ENCODE peak calls at places on chromosomes 7 and 10, in eight cellular contexts. Q is coronary artery, Z is transverse colon, R is A673, B is endodermal cell, L is heart right ventricle, A is cardiac muscle cell, F is psoas muscle. K is an unnamed sample.
A peak's percentile ranks its signal among the peaks of the same experiment; 100 is the strongest.

GRCh38 chr7:106486331-106486730 is 174.6 kb downstream of the CCDC71L start:
- DNase-seq in Q (no peak), Z (no peak), R (no peak), B (no peak), L (no peak), A (peak; percentile 34), F (no peak), K (no peak)

GRCh38 chr7:135335628-135336139 is 102.0 kb downstream of the STRA8 start:
- DNase-seq in Q (peak; percentile 69), Z (peak; percentile 71), R (peak; percentile 72), B (peak; percentile 99), L (peak; percentile 32), A (peak; percentile 80), F (peak; percentile 27), K (no peak)

GRCh38 chr10:91380873-91381561 is 29.1 kb upstream of the HECTD2 start:
- DNase-seq in Q (no peak), Z (no peak), R (peak; percentile 75), B (no peak), L (peak; percentile 20), A (peak; percentile 35), F (no peak), K (no peak)

GRCh38 chr7:47153076-47153475 is 428.8 kb downstream of the TNS3 start:
- DNase-seq in Q (no peak), Z (no peak), R (peak; percentile 13), B (no peak), L (peak; percentile 62), A (peak; percentile 94), F (no peak), K (peak; percentile 33)

GRCh38 chr10:105950410-105950809 is 1214.1 kb downstream of the SORCS1 start:
- DNase-seq in Q (no peak), Z (peak; percentile 14), R (peak; percentile 81), B (peak; percentile 75), L (peak; percentile 39), A (peak; percentile 70), F (peak; percentile 19), K (peak; percentile 79)

GRCh38 chr7:13633857-13634256 is 355.6 kb downstream of the ETV1 start:
- DNase-seq in Q (no peak), Z (no peak), R (no peak), B (no peak), L (no peak), A (peak; percentile 30), F (no peak), K (no peak)

GRCh38 chr7:23539494-23539907 is 7.7 kb upstream of the TRA2A start:
- DNase-seq in Q (no peak), Z (no peak), R (no peak), B (no peak), L (no peak), A (no peak), F (no peak), K (no peak)

GRCh38 chr10:124693801-124694416 is 50.3 kb downstream of the FAM53B start:
- DNase-seq in Q (no peak), Z (no peak), R (no peak), B (no peak), L (no peak), A (no peak), F (no peak), K (no peak)

GRCh38 chr10:25531662-25532061 is 356.9 kb downstream of the GPR158 start:
- DNase-seq in Q (no peak), Z (no peak), R (no peak), B (no peak), L (no peak), A (no peak), F (no peak), K (no peak)

GRCh38 chr10:110946496-110946895 is 27.1 kb downstream of the SHOC2 start:
- DNase-seq in Q (no peak), Z (no peak), R (no peak), B (no peak), L (no peak), A (no peak), F (no peak), K (no peak)

GRCh38 chr10:91010952-91011351 is 90.1 kb upstream of the ANKRD1 start:
- DNase-seq in Q (no peak), Z (no peak), R (no peak), B (no peak), L (no peak), A (no peak), F (no peak), K (no peak)

GRCh38 chr7:123961731-123962130 is 36.7 kb downstream of the SPAM1 start:
- DNase-seq in Q (no peak), Z (no peak), R (peak; percentile 68), B (no peak), L (no peak), A (peak; percentile 37), F (no peak), K (no peak)

GRCh38 chr7:697259-697615 is 29.3 kb upstream of the DNAAF5 start:
- DNase-seq in Q (no peak), Z (no peak), R (no peak), B (peak; percentile 18), L (no peak), A (no peak), F (no peak), K (no peak)

GRCh38 chr7:13724631-13725566 is 264.6 kb downstream of the ETV1 start:
- DNase-seq in Q (no peak), Z (no peak), R (no peak), B (no peak), L (no peak), A (no peak), F (no peak), K (no peak)

GRCh38 chr7:38242814-38243213 is 30.6 kb downstream of the TARP start:
- DNase-seq in Q (no peak), Z (no peak), R (no peak), B (no peak), L (no peak), A (no peak), F (no peak), K (no peak)

GRCh38 chr7:121344497-121344896 is 15.7 kb downstream of the WNT16 start:
- DNase-seq in Q (no peak), Z (peak; percentile 54), R (no peak), B (no peak), L (no peak), A (no peak), F (no peak), K (no peak)

GRCh38 chr7:143002106-143002505 is 24.8 kb downstream of the OR9A2 start:
- DNase-seq in Q (no peak), Z (no peak), R (no peak), B (no peak), L (no peak), A (peak; percentile 55), F (no peak), K (no peak)
- TF ChIP-seq CTCF in Q (no peak), Z (no peak), R (peak; percentile 23), B (peak; percentile 81), L (no peak), A (peak; percentile 46), F (no peak), K (peak; percentile 14)

GRCh38 chr7:1919539-1920265 is 249.6 kb downstream of the ELFN1 start:
- DNase-seq in Q (no peak), Z (peak; percentile 33), R (no peak), B (no peak), L (peak; percentile 65), A (no peak), F (no peak), K (no peak)
- H3K27ac ChIP-seq in Q (no peak overlapping the region), Z (no peak overlapping the region), R (no peak overlapping the region), B (no peak overlapping the region), L (no peak overlapping the region), A (no peak overlapping the region), F (no peak overlapping the region), K (no peak overlapping the region)

GRCh38 chr10:22323538-22324305 is 2.8 kb downstream of the BMI1 start:
- DNase-seq in Q (no peak), Z (no peak), R (no peak), B (no peak), L (no peak), A (no peak), F (no peak), K (no peak)
- H3K4me3 ChIP-seq in Q (no peak overlapping the region), Z (no peak overlapping the region), R (peak overlapping the region; percentile 75), B (peak overlapping the region; percentile 80), L (no peak overlapping the region), A (no peak overlapping the region), F (peak overlapping the region; percentile 87), K (peak overlapping the region; percentile 86)

GRCh38 chr7:152341039-152341913 is 94.5 kb downstream of the KMT2C start:
- DNase-seq in Q (no peak), Z (no peak), R (peak; percentile 41), B (peak; percentile 51), L (peak; percentile 24), A (peak; percentile 71), F (no peak), K (no peak)

GRCh38 chr7:152338553-152338952 is 97.2 kb downstream of the KMT2C start:
- DNase-seq in Q (no peak), Z (no peak), R (no peak), B (no peak), L (no peak), A (peak; percentile 30), F (no peak), K (no peak)

GRCh38 chr7:152335900-152336571 is 99.8 kb downstream of the KMT2C start:
- DNase-seq in Q (no peak), Z (no peak), R (no peak), B (no peak), L (no peak), A (no peak), F (no peak), K (no peak)

GRCh38 chr7:152333134-152333533 is 102.7 kb downstream of the KMT2C start:
- DNase-seq in Q (no peak), Z (no peak), R (peak; percentile 17), B (no peak), L (no peak), A (peak; percentile 15), F (no peak), K (no peak)

GRCh38 chr7:152336754-152337368 is 98.9 kb downstream of the KMT2C start:
- DNase-seq in Q (no peak), Z (peak; percentile 10), R (peak; percentile 51), B (peak; percentile 61), L (peak; percentile 14), A (peak; percentile 37), F (no peak), K (no peak)
- TF ChIP-seq CTCF in Q (peak; percentile 25), Z (peak; percentile 60), R (peak; percentile 69), B (peak; percentile 75), L (peak; percentile 45), A (peak; percentile 29), F (peak; percentile 55), K (peak; percentile 59)

GRCh38 chr7:99631311-99632109 is 14.8 kb downstream of the ZSCAN25 start:
- DNase-seq in Q (no peak), Z (no peak), R (peak; percentile 27), B (peak; percentile 70), L (peak; percentile 12), A (peak; percentile 21), F (no peak), K (no peak)
- H3K27ac ChIP-seq in Q (no peak overlapping the region), Z (no peak overlapping the region), R (no peak overlapping the region), B (no peak overlapping the region), L (peak overlapping the region; percentile 4), A (no peak overlapping the region), F (peak overlapping the region; percentile 79), K (peak overlapping the region; percentile 19)

GRCh38 chr10:13158401-13158800 is 3.0 kb upstream of the MCM10 start:
- DNase-seq in Q (no peak), Z (no peak), R (no peak), B (no peak), L (no peak), A (peak; percentile 10), F (peak; percentile 18), K (no peak)
- H3K4me3 ChIP-seq in Q (peak overlapping the region; percentile 50), Z (peak overlapping the region; percentile 30), R (no peak overlapping the region), B (no peak overlapping the region), L (peak overlapping the region; percentile 39), A (no peak overlapping the region), F (peak overlapping the region; percentile 18), K (peak overlapping the region; percentile 21)

K was measured in dorsolateral prefrontal cortex.